ENCODE peak calls at places on chromosomes 5 and 9, in nine cellular contexts. One of them, this sample, is unnamed.

GRCh38 chr5:138950411-138951011 is 75.4 kb upstream of the LRRTM2 start:
- DNase-seq in GM23248: no peak
- DNase-seq in A549: no peak
- DNase-seq in effector memory CD4-positive, alpha-beta T cell: no peak
- DNase-seq in IMR-90: no peak
- DNase-seq in SJCRH30: no peak
- DNase-seq in heart right ventricle: no peak
- DNase-seq in left ventricle myocardium inferior: no peak
- DNase-seq in cardiac muscle cell: no peak
- DNase-seq in this sample: no peak

GRCh38 chr9:124256517-124257069 is 1.2 kb upstream of the NEK6 start:
- DNase-seq in GM23248: peak; percentile 92
- DNase-seq in A549: no peak
- DNase-seq in effector memory CD4-positive, alpha-beta T cell: no peak
- DNase-seq in IMR-90: peak; percentile 86
- DNase-seq in SJCRH30: peak; percentile 79
- DNase-seq in heart right ventricle: no peak
- DNase-seq in left ventricle myocardium inferior: no peak
- DNase-seq in cardiac muscle cell: peak; percentile 68
- DNase-seq in this sample: no peak

GRCh38 chr9:73026375-73026774 is 73.5 kb upstream of the ALDH1A1 start:
- DNase-seq in GM23248: no peak
- DNase-seq in A549: no peak
- DNase-seq in effector memory CD4-positive, alpha-beta T cell: no peak
- DNase-seq in IMR-90: no peak
- DNase-seq in SJCRH30: no peak
- DNase-seq in heart right ventricle: no peak
- DNase-seq in left ventricle myocardium inferior: no peak
- DNase-seq in cardiac muscle cell: no peak
- DNase-seq in this sample: no peak

GRCh38 chr5:41527201-41527779 is 16.9 kb upstream of the PLCXD3 start:
- DNase-seq in GM23248: peak; percentile 98
- DNase-seq in A549: no peak
- DNase-seq in effector memory CD4-positive, alpha-beta T cell: no peak
- DNase-seq in IMR-90: peak; percentile 98
- DNase-seq in SJCRH30: peak; percentile 26
- DNase-seq in heart right ventricle: no peak
- DNase-seq in left ventricle myocardium inferior: peak; percentile 24
- DNase-seq in cardiac muscle cell: peak; percentile 99
- DNase-seq in this sample: no peak

GRCh38 chr5:74595143-74595915 is 45.2 kb downstream of the ENC1 start:
- DNase-seq in GM23248: peak; percentile 6
- DNase-seq in A549: no peak
- DNase-seq in effector memory CD4-positive, alpha-beta T cell: no peak
- DNase-seq in IMR-90: peak; percentile 81
- DNase-seq in SJCRH30: no peak
- DNase-seq in heart right ventricle: no peak
- DNase-seq in left ventricle myocardium inferior: no peak
- DNase-seq in cardiac muscle cell: peak; percentile 93
- DNase-seq in this sample: no peak

GRCh38 chr9:114376586-114376985 is 11.2 kb downstream of the AKNA start:
- DNase-seq in GM23248: no peak
- DNase-seq in A549: no peak
- DNase-seq in effector memory CD4-positive, alpha-beta T cell: no peak
- DNase-seq in IMR-90: no peak
- DNase-seq in SJCRH30: no peak
- DNase-seq in heart right ventricle: no peak
- DNase-seq in left ventricle myocardium inferior: no peak
- DNase-seq in cardiac muscle cell: no peak
- DNase-seq in this sample: peak; percentile 30

GRCh38 chr5:146001544-146002185 is 65.3 kb downstream of the SH3RF2 start:
- DNase-seq in GM23248: no peak
- DNase-seq in A549: no peak
- DNase-seq in effector memory CD4-positive, alpha-beta T cell: no peak
- DNase-seq in IMR-90: no peak
- DNase-seq in SJCRH30: no peak
- DNase-seq in heart right ventricle: no peak
- DNase-seq in left ventricle myocardium inferior: no peak
- DNase-seq in cardiac muscle cell: no peak
- DNase-seq in this sample: no peak

GRCh38 chr9:128152133-128152780 is 3.0 kb downstream of the LCN2 start:
- DNase-seq in GM23248: no peak
- DNase-seq in A549: no peak
- DNase-seq in effector memory CD4-positive, alpha-beta T cell: no peak
- DNase-seq in IMR-90: no peak
- DNase-seq in SJCRH30: no peak
- DNase-seq in heart right ventricle: peak; percentile 2
- DNase-seq in left ventricle myocardium inferior: no peak
- DNase-seq in cardiac muscle cell: no peak
- DNase-seq in this sample: no peak

GRCh38 chr5:109312695-109313094 is 97.1 kb downstream of the PJA2 start:
- DNase-seq in GM23248: no peak
- DNase-seq in A549: no peak
- DNase-seq in effector memory CD4-positive, alpha-beta T cell: no peak
- DNase-seq in IMR-90: no peak
- DNase-seq in SJCRH30: no peak
- DNase-seq in heart right ventricle: no peak
- DNase-seq in left ventricle myocardium inferior: no peak
- DNase-seq in cardiac muscle cell: no peak
- DNase-seq in this sample: no peak

GRCh38 chr9:127877566-127877998 is at the start of gene AK1:
- DNase-seq in GM23248: peak; percentile 86
- DNase-seq in A549: no peak
- DNase-seq in effector memory CD4-positive, alpha-beta T cell: no peak
- DNase-seq in IMR-90: peak; percentile 37
- DNase-seq in SJCRH30: peak; percentile 80
- DNase-seq in heart right ventricle: peak; percentile 86
- DNase-seq in left ventricle myocardium inferior: peak; percentile 87
- DNase-seq in cardiac muscle cell: peak; percentile 63
- DNase-seq in this sample: no peak

GRCh38 chr5:43305948-43306563 is 7.2 kb downstream of the HMGCS1 start:
- DNase-seq in GM23248: peak; percentile 78
- DNase-seq in A549: peak; percentile 35
- DNase-seq in effector memory CD4-positive, alpha-beta T cell: no peak
- DNase-seq in IMR-90: peak; percentile 73
- DNase-seq in SJCRH30: no peak
- DNase-seq in heart right ventricle: no peak
- DNase-seq in left ventricle myocardium inferior: no peak
- DNase-seq in cardiac muscle cell: peak; percentile 79
- DNase-seq in this sample: no peak

GRCh38 chr9:36189978-36190377 is 743 bp upstream of the CLTA start:
- DNase-seq in GM23248: peak; percentile 40
- DNase-seq in A549: peak; percentile 28
- DNase-seq in effector memory CD4-positive, alpha-beta T cell: no peak
- DNase-seq in IMR-90: no peak
- DNase-seq in SJCRH30: no peak
- DNase-seq in heart right ventricle: no peak
- DNase-seq in left ventricle myocardium inferior: no peak
- DNase-seq in cardiac muscle cell: no peak
- DNase-seq in this sample: no peak

GRCh38 chr5:34688015-34688800 is 32.1 kb downstream of the RAI14 start:
- DNase-seq in GM23248: no peak
- DNase-seq in A549: no peak
- DNase-seq in effector memory CD4-positive, alpha-beta T cell: no peak
- DNase-seq in IMR-90: no peak
- DNase-seq in SJCRH30: no peak
- DNase-seq in heart right ventricle: no peak
- DNase-seq in left ventricle myocardium inferior: no peak
- DNase-seq in cardiac muscle cell: peak; percentile 70
- DNase-seq in this sample: no peak

GRCh38 chr9:29613773-29614172 is 2040.5 kb upstream of the C9orf72 start:
- DNase-seq in GM23248: no peak
- DNase-seq in A549: no peak
- DNase-seq in effector memory CD4-positive, alpha-beta T cell: no peak
- DNase-seq in IMR-90: no peak
- DNase-seq in SJCRH30: no peak
- DNase-seq in heart right ventricle: no peak
- DNase-seq in left ventricle myocardium inferior: no peak
- DNase-seq in cardiac muscle cell: no peak
- DNase-seq in this sample: no peak

GRCh38 chr9:29609282-29609681 is 2036.0 kb upstream of the C9orf72 start:
- DNase-seq in GM23248: no peak
- DNase-seq in A549: no peak
- DNase-seq in effector memory CD4-positive, alpha-beta T cell: no peak
- DNase-seq in IMR-90: no peak
- DNase-seq in SJCRH30: no peak
- DNase-seq in heart right ventricle: no peak
- DNase-seq in left ventricle myocardium inferior: no peak
- DNase-seq in cardiac muscle cell: no peak
- DNase-seq in this sample: no peak
- H3K4me1 ChIP-seq in GM23248: no peaks in the 10 kb centered on the region
- H3K4me1 ChIP-seq in A549: no peaks in the 10 kb centered on the region
- H3K4me1 ChIP-seq in effector memory CD4-positive, alpha-beta T cell: no peaks in the 10 kb centered on the region
- H3K4me1 ChIP-seq in IMR-90: no peaks in the 10 kb centered on the region
- H3K4me1 ChIP-seq in SJCRH30: peaks cover 8% of the 10 kb centered on the region
- H3K4me1 ChIP-seq in heart right ventricle: no peaks in the 10 kb centered on the region
- H3K4me1 ChIP-seq in left ventricle myocardium inferior: no peaks in the 10 kb centered on the region
- H3K4me1 ChIP-seq in cardiac muscle cell: no peaks in the 10 kb centered on the region
- H3K4me1 ChIP-seq in this sample: no peaks in the 10 kb centered on the region

DNA sequence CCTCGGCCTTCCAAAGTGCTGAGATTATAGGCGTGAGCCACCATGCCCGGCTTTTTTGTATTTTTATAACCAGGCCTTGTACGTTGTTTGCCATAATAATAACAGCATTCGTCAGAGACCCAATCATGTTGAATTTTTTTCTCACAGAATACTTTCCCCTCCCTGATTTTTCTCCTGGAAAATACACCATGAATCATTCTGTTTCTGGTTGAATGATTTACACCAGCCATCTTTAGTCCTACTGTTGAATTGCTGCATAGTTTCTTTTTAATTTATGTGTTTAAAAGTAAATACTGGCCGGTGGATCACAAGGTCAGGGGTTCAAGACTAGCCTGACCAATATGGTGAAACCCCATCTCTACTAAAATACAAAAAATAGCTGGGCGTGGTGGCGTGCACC is 3.5 kb downstream of the CNOT8 start:
- DNase-seq in GM23248: no peak
- DNase-seq in A549: no peak
- DNase-seq in effector memory CD4-positive, alpha-beta T cell: no peak
- DNase-seq in IMR-90: no peak
- DNase-seq in SJCRH30: no peak
- DNase-seq in heart right ventricle: no peak
- DNase-seq in left ventricle myocardium inferior: no peak
- DNase-seq in cardiac muscle cell: no peak
- DNase-seq in this sample: no peak
- H3K4me1 ChIP-seq in GM23248: peaks cover 27% of the 10 kb centered on the region
- H3K4me1 ChIP-seq in A549: peaks cover 37% of the 10 kb centered on the region
- H3K4me1 ChIP-seq in effector memory CD4-positive, alpha-beta T cell: peaks cover 20% of the 10 kb centered on the region
- H3K4me1 ChIP-seq in IMR-90: peaks cover 3% of the 10 kb centered on the region
- H3K4me1 ChIP-seq in SJCRH30: peaks cover 2% of the 10 kb centered on the region
- H3K4me1 ChIP-seq in heart right ventricle: peaks cover 50% of the 10 kb centered on the region
- H3K4me1 ChIP-seq in left ventricle myocardium inferior: peaks cover 60% of the 10 kb centered on the region
- H3K4me1 ChIP-seq in cardiac muscle cell: peaks cover 1% of the 10 kb centered on the region
- H3K4me1 ChIP-seq in this sample: peaks cover 40% of the 10 kb centered on the region

GRCh38 chr5:149152317-149152746 is 11.0 kb downstream of the ABLIM3 start:
- DNase-seq in GM23248: peak; percentile 51
- DNase-seq in A549: peak; percentile 44
- DNase-seq in effector memory CD4-positive, alpha-beta T cell: no peak
- DNase-seq in IMR-90: peak; percentile 62
- DNase-seq in SJCRH30: no peak
- DNase-seq in heart right ventricle: no peak
- DNase-seq in left ventricle myocardium inferior: no peak
- DNase-seq in cardiac muscle cell: peak; percentile 40
- DNase-seq in this sample: no peak

GRCh38 chr5:149154629-149155028 is 13.3 kb downstream of the ABLIM3 start:
- DNase-seq in GM23248: peak; percentile 32
- DNase-seq in A549: no peak
- DNase-seq in effector memory CD4-positive, alpha-beta T cell: no peak
- DNase-seq in IMR-90: no peak
- DNase-seq in SJCRH30: no peak
- DNase-seq in heart right ventricle: no peak
- DNase-seq in left ventricle myocardium inferior: no peak
- DNase-seq in cardiac muscle cell: no peak
- DNase-seq in this sample: no peak

GRCh38 chr5:149153193-149153750 is 12.0 kb downstream of the ABLIM3 start:
- DNase-seq in GM23248: no peak
- DNase-seq in A549: no peak
- DNase-seq in effector memory CD4-positive, alpha-beta T cell: no peak
- DNase-seq in IMR-90: no peak
- DNase-seq in SJCRH30: no peak
- DNase-seq in heart right ventricle: no peak
- DNase-seq in left ventricle myocardium inferior: no peak
- DNase-seq in cardiac muscle cell: no peak
- DNase-seq in this sample: no peak

GRCh38 chr5:149151717-149152116 is 10.4 kb downstream of the ABLIM3 start:
- DNase-seq in GM23248: peak; percentile 40
- DNase-seq in A549: no peak
- DNase-seq in effector memory CD4-positive, alpha-beta T cell: no peak
- DNase-seq in IMR-90: peak; percentile 42
- DNase-seq in SJCRH30: no peak
- DNase-seq in heart right ventricle: no peak
- DNase-seq in left ventricle myocardium inferior: no peak
- DNase-seq in cardiac muscle cell: peak; percentile 27
- DNase-seq in this sample: no peak

DNA sequence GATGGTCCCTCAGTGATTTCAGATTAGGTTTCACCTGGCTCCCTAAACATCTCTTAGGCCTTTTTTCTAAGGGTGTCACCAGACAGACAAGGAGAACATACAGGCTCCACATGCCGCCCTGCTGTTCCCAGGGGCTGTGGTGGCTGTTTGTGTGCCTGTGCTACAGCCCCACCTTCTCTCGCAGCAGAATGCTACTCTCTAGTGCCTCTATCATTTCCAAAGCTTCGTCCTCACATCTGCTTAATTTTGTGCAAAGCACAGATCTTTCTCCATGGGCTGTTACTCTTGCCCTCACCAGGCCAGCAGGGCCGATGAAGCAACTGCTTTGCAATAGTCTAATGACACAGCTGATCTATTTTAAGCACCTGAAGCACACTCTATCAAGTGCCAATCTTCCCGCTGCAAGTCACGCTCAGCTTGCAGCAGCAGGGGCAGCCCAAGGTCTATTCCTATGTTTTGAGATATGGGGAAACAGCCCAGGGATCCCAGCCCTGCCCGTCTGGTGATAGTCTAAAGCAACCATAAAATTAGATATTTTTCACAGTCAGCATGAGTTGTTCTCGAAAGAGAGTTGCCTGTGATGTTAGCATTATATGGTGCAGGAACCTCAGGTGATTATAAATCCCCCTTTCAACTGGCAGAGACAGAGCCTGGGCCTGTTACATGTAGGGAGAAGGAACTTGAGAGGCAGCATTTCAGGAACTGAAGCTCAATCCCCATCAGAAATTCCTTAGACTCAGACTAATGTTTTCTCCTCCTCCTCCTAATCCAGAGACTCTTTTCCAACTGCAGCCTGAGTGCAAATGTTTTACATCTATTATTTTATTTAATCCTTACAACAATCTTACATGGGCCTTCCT is 12.7 kb downstream of the ABLIM3 start:
- DNase-seq in GM23248: peak; percentile 93
- DNase-seq in A549: no peak
- DNase-seq in effector memory CD4-positive, alpha-beta T cell: no peak
- DNase-seq in IMR-90: peak; percentile 75
- DNase-seq in SJCRH30: no peak
- DNase-seq in heart right ventricle: peak; percentile 55
- DNase-seq in left ventricle myocardium inferior: peak; percentile 53
- DNase-seq in cardiac muscle cell: peak; percentile 38
- DNase-seq in this sample: no peak
- H3K4me1 ChIP-seq in GM23248: peaks cover 36% of the 10 kb centered on the region
- H3K4me1 ChIP-seq in A549: peaks cover 23% of the 10 kb centered on the region
- H3K4me1 ChIP-seq in effector memory CD4-positive, alpha-beta T cell: no peaks in the 10 kb centered on the region
- H3K4me1 ChIP-seq in IMR-90: peaks cover 39% of the 10 kb centered on the region
- H3K4me1 ChIP-seq in SJCRH30: peaks cover 6% of the 10 kb centered on the region
- H3K4me1 ChIP-seq in heart right ventricle: peaks cover 100% of the 10 kb centered on the region
- H3K4me1 ChIP-seq in left ventricle myocardium inferior: peaks cover 100% of the 10 kb centered on the region
- H3K4me1 ChIP-seq in cardiac muscle cell: peaks cover 51% of the 10 kb centered on the region
- H3K4me1 ChIP-seq in this sample: no peaks in the 10 kb centered on the region

GRCh38 chr5:54905942-54906537 is 79.4 kb downstream of the ESM1 start:
- DNase-seq in GM23248: peak; percentile 83
- DNase-seq in A549: peak; percentile 42
- DNase-seq in effector memory CD4-positive, alpha-beta T cell: peak; percentile 47
- DNase-seq in IMR-90: peak; percentile 82
- DNase-seq in SJCRH30: peak; percentile 40
- DNase-seq in heart right ventricle: peak; percentile 37
- DNase-seq in left ventricle myocardium inferior: peak; percentile 46
- DNase-seq in cardiac muscle cell: peak; percentile 86
- DNase-seq in this sample: peak; percentile 50
- H3K4me1 ChIP-seq in GM23248: peaks cover 53% of the 10 kb centered on the region
- H3K4me1 ChIP-seq in A549: no peaks in the 10 kb centered on the region
- H3K4me1 ChIP-seq in effector memory CD4-positive, alpha-beta T cell: no peaks in the 10 kb centered on the region
- H3K4me1 ChIP-seq in IMR-90: peaks cover 25% of the 10 kb centered on the region
- H3K4me1 ChIP-seq in SJCRH30: peaks cover 24% of the 10 kb centered on the region
- H3K4me1 ChIP-seq in heart right ventricle: peaks cover 8% of the 10 kb centered on the region
- H3K4me1 ChIP-seq in left ventricle myocardium inferior: no peaks in the 10 kb centered on the region
- H3K4me1 ChIP-seq in cardiac muscle cell: no peaks in the 10 kb centered on the region
- H3K4me1 ChIP-seq in this sample: peaks cover 9% of the 10 kb centered on the region

This sample was measured in CD8-positive, alpha-beta memory T cell.